ENCODE peak calls at places on chromosomes 16 and 17, in nine cellular contexts. J is HEK293T; V is CD8-positive, alpha-beta T cell; A is cardiac fibroblast; M is endothelial cell; W is T-helper 17 cell; S is tibial nerve; E is stimulated activated CD4-positive, alpha-beta T cell treated with anti-CD3 and anti-CD28 coated beads, Interleukin-1b, Interleukin-23, amount 100 ng/mL, for 1 hour; R is midbrain. T is an unnamed sample.

GRCh38 chr17:57243171-57243622 is 13.1 kb upstream of the MSI2 start:
- DNase-seq in J (peak), R (peak), A (peak), S (peak), M (peak), E (peak), V (peak), W (peak), T (peak)

GRCh38 chr16:31265329-31266245 is 5.8 kb downstream of the ITGAM start:
- DNase-seq in R (no peak), E (peak), M (no peak), W (peak), J (no peak), S (no peak), V (no peak), A (no peak), T (no peak)

GRCh38 chr16:81684242-81684837 is 94.8 kb upstream of the PLCG2 start:
- DNase-seq in S (no peak), J (no peak), R (no peak), W (no peak), E (no peak), A (no peak), M (no peak), V (no peak), T (no peak)

GRCh38 chr17:30958187-30958586 is 12.7 kb upstream of the RNF135 start:
- DNase-seq in E (no peak), J (no peak), A (no peak), S (no peak), V (no peak), R (no peak), W (no peak), M (no peak), T (no peak)

GRCh38 chr16:10862432-10862831 is 14.6 kb upstream of the CIITA start:
- DNase-seq in V (no peak), J (no peak), M (no peak), E (no peak), R (no peak), S (no peak), W (no peak), A (peak), T (no peak)

GRCh38 chr16:85954927-85955539 is 56.1 kb downstream of the IRF8 start:
- DNase-seq in A (no peak), M (no peak), S (no peak), V (no peak), W (no peak), R (no peak), J (no peak), E (no peak), T (no peak)

GRCh38 chr17:8502100-8502499 is 66.4 kb downstream of the NDEL1 start:
- DNase-seq in J (no peak), A (no peak), M (no peak), R (no peak), V (no peak), S (no peak), W (no peak), E (no peak), T (no peak)

GRCh38 chr17:39791296-39791992 is 53.7 kb downstream of the GRB7 start:
- DNase-seq in V (no peak), S (no peak), A (no peak), W (no peak), M (no peak), J (no peak), R (no peak), E (no peak), T (no peak)

GRCh38 chr17:48016112-48016511 is 21.5 kb downstream of the COPZ2 start:
- DNase-seq in J (no peak), A (peak), E (no peak), V (no peak), W (no peak), M (no peak), R (no peak), S (no peak), T (no peak)

GRCh38 chr16:55349867-55350266 is 25.9 kb downstream of the IRX6 start:
- DNase-seq in R (no peak), S (no peak), J (no peak), A (no peak), E (no peak), V (no peak), M (no peak), W (no peak), T (no peak)

GRCh38 chr16:71351558-71351901 is 7.0 kb upstream of the CALB2 start:
- DNase-seq in R (no peak), M (no peak), J (no peak), S (no peak), E (no peak), V (no peak), A (no peak), W (no peak), T (no peak)

GRCh38 chr16:54282202-54282922 is 4.2 kb downstream of the IRX3 start:
- DNase-seq in V (no peak), J (no peak), A (peak), M (peak), E (no peak), S (no peak), R (peak), W (no peak), T (peak)

GRCh38 chr17:73782641-73783381 is 138.6 kb upstream of the SDK2 start:
- DNase-seq in A (no peak), V (no peak), W (no peak), S (no peak), M (no peak), R (no peak), E (no peak), J (no peak), T (no peak)

GRCh38 chr17:4436381-4436780 is 2.6 kb downstream of the SPNS3 start:
- DNase-seq in J (no peak), M (no peak), R (no peak), W (no peak), E (no peak), S (no peak), A (no peak), V (no peak), T (no peak)

GRCh38 chr17:75783803-75784472 is 668 bp upstream of the UNK start:
- DNase-seq in R (no peak), A (no peak), W (no peak), S (no peak), J (no peak), V (no peak), E (no peak), M (no peak), T (no peak)

GRCh38 chr17:74357466-74357809 is 4.2 kb downstream of the BTBD17 start:
- DNase-seq in J (no peak), S (no peak), V (no peak), R (no peak), E (no peak), A (no peak), M (no peak), W (no peak), T (no peak)

GRCh38 chr16:1645914-1646525 is 32.1 kb upstream of the JPT2 start:
- DNase-seq in M (no peak), V (no peak), R (no peak), W (no peak), E (no peak), A (no peak), J (no peak), S (no peak), T (no peak)

GRCh38 chr17:3788200-3788599 is 12.8 kb downstream of the ITGAE start:
- DNase-seq in M (no peak), R (no peak), J (no peak), E (no peak), W (no peak), S (no peak), A (no peak), V (no peak), T (no peak)

GRCh38 chr17:27975146-27976011 is 67.1 kb upstream of the NLK start:
- DNase-seq in J (no peak), A (peak), S (no peak), V (no peak), R (no peak), W (no peak), E (no peak), M (no peak), T (no peak)

GRCh38 chr17:28174352-28175046 is 132.0 kb downstream of the NLK start:
- DNase-seq in E (no peak), V (no peak), W (no peak), S (no peak), J (no peak), A (no peak), M (no peak), R (no peak), T (no peak)

GRCh38 chr17:55284944-55285339 is 20.2 kb downstream of the HLF start:
- DNase-seq in J (no peak), S (no peak), E (no peak), A (no peak), M (no peak), R (no peak), V (no peak), W (no peak), T (no peak)

GRCh38 chr17:55266051-55266957 is 1.5 kb downstream of the HLF start:
- DNase-seq in W (peak), E (no peak), M (peak), J (no peak), S (no peak), R (peak), V (no peak), A (no peak), T (no peak)

GRCh38 chr16:68732068-68732680 is 4.9 kb upstream of the CDH1 start:
- DNase-seq in W (no peak), R (no peak), J (peak), A (peak), V (no peak), M (no peak), E (no peak), S (no peak), T (no peak)

GRCh38 chr16:86219655-86220445 is 290.5 kb upstream of the FOXF1 start:
- DNase-seq in V (no peak), S (no peak), J (no peak), M (no peak), E (no peak), A (peak), W (no peak), R (no peak), T (no peak)

GRCh38 chr16:18936727-18937340 is 10.6 kb upstream of the SMG1 start:
- DNase-seq in R (no peak), M (no peak), W (no peak), E (no peak), J (no peak), S (no peak), V (no peak), A (no peak), T (no peak)

GRCh38 chr16:88430524-88431446 is 22.3 kb upstream of the ZFPM1 start:
- DNase-seq in M (peak), R (no peak), E (no peak), A (no peak), S (no peak), V (no peak), W (peak), J (no peak), T (no peak)

GRCh38 chr17:67071595-67071994 is 27.2 kb downstream of the CACNG1 start:
- DNase-seq in S (no peak), V (no peak), J (no peak), A (no peak), W (no peak), E (no peak), M (no peak), R (no peak), T (no peak)

GRCh38 chr16:50311134-50311528 is 44.8 kb downstream of the ADCY7 start:
- DNase-seq in R (no peak), J (no peak), E (no peak), V (no peak), A (no peak), M (no peak), W (no peak), S (no peak), T (no peak)

GRCh38 chr17:66673668-66674276 is 161.1 kb upstream of the CACNG5 start:
- DNase-seq in W (peak), V (peak), S (peak), A (peak), J (peak), R (peak), M (peak), E (peak), T (peak)

GRCh38 chr17:71966459-71967313 is 154.1 kb upstream of the SOX9 start:
- DNase-seq in M (no peak), A (no peak), J (no peak), V (no peak), R (no peak), W (no peak), E (no peak), S (no peak), T (no peak)

GRCh38 chr16:30032083-30032819 is 1.2 kb upstream of the TLCD3B start:
- DNase-seq in E (peak), A (peak), V (peak), S (no peak), W (peak), J (peak), M (peak), R (peak), T (peak)

GRCh38 chr17:17752822-17753448 is 71.7 kb downstream of the RAI1 start:
- DNase-seq in E (no peak), A (no peak), V (no peak), J (no peak), M (no peak), S (no peak), W (no peak), R (peak), T (peak)

GRCh38 chr16:12651765-12652531 is 151.7 kb downstream of the CPPED1 start:
- DNase-seq in R (no peak), E (no peak), W (no peak), S (no peak), M (no peak), J (no peak), V (no peak), A (no peak), T (no peak)

GRCh38 chr16:83837566-83837965 is 29.8 kb downstream of the HSBP1 start:
- DNase-seq in V (no peak), E (no peak), S (no peak), R (no peak), M (no peak), J (no peak), A (no peak), W (no peak), T (no peak)

T was measured in neural crest cell.